ENCODE peak calls at places on chromosomes 16 and 17, in five cellular contexts. L is transverse colon, H is uterus, Z is adrenal gland, U is A549. G is an unnamed sample.

GRCh38 chr17:81701288-81702071 is 1.7 kb upstream of the MRPL12 start:
- DNase-seq in L (no peak), H (no peak), U (no peak), Z (no peak), G (no peak)

GRCh38 chr16:57444711-57445110 is 2.5 kb downstream of the CIAPIN1 start:
- DNase-seq in Z (no peak), L (no peak), H (no peak), U (no peak), G (no peak)

GRCh38 chr16:75074920-75075687 is 41.5 kb downstream of the LDHD start:
- DNase-seq in L (peak; percentile 74), Z (no peak), U (no peak), H (no peak), G (peak; percentile 72)

GRCh38 chr17:39054111-39054645 is 87.0 kb upstream of the FBXO47 start:
- DNase-seq in U (no peak), H (no peak), L (no peak), Z (no peak), G (no peak)

GRCh38 chr16:8634991-8635736 is 13.7 kb downstream of the METTL22 start:
- DNase-seq in L (no peak), H (no peak), U (peak; percentile 64), Z (no peak), G (no peak)

GRCh38 chr16:66342294-66342900 is 24.1 kb upstream of the CDH5 start:
- DNase-seq in H (no peak), U (peak; percentile 43), Z (no peak), L (no peak), G (no peak)

GRCh38 chr17:58092797-58093385 is 9.7 kb downstream of the DYNLL2 start:
- DNase-seq in L (no peak), H (no peak), Z (no peak), U (no peak), G (no peak)

GRCh38 chr16:68993885-68994284 is 111.6 kb upstream of the HAS3 start:
- DNase-seq in U (peak; percentile 90), L (no peak), Z (no peak), H (no peak), G (no peak)

GRCh38 chr17:16351831-16352230 is 1.4 kb downstream of the CENPV start:
- DNase-seq in Z (no peak), U (no peak), L (no peak), H (no peak), G (no peak)

GRCh38 chr16:53769787-53770186 is 65.8 kb downstream of the FTO start:
- DNase-seq in Z (no peak), U (no peak), H (no peak), L (no peak), G (no peak)

GRCh38 chr16:65117701-65118448 is 4.0 kb downstream of the CDH11 start:
- DNase-seq in L (peak; percentile 70), U (peak; percentile 70), Z (peak; percentile 82), H (peak; percentile 81), G (no peak)

GRCh38 chr16:81975637-81976036 is 35.6 kb downstream of the SDR42E1 start:
- DNase-seq in U (no peak), H (no peak), Z (no peak), L (no peak), G (no peak)

GRCh38 chr16:89921699-89922476 is 1.3 kb upstream of the TUBB3 start:
- DNase-seq in U (peak; percentile 90), Z (peak; percentile 94), L (peak; percentile 59), H (peak; percentile 67), G (peak; percentile 88)

GRCh38 chr17:66964930-66965800 is 658 bp downstream of the CACNG4 start:
- DNase-seq in Z (no peak), H (no peak), L (no peak), U (peak; percentile 47), G (no peak)

GRCh38 chr17:63412234-63412633 is 33.9 kb downstream of the CYB561 start:
- DNase-seq in H (no peak), U (no peak), L (no peak), Z (no peak), G (no peak)

GRCh38 chr16:47724386-47724785 is 263.3 kb downstream of the PHKB start:
- DNase-seq in Z (no peak), L (no peak), H (no peak), U (no peak), G (no peak)

DNA sequence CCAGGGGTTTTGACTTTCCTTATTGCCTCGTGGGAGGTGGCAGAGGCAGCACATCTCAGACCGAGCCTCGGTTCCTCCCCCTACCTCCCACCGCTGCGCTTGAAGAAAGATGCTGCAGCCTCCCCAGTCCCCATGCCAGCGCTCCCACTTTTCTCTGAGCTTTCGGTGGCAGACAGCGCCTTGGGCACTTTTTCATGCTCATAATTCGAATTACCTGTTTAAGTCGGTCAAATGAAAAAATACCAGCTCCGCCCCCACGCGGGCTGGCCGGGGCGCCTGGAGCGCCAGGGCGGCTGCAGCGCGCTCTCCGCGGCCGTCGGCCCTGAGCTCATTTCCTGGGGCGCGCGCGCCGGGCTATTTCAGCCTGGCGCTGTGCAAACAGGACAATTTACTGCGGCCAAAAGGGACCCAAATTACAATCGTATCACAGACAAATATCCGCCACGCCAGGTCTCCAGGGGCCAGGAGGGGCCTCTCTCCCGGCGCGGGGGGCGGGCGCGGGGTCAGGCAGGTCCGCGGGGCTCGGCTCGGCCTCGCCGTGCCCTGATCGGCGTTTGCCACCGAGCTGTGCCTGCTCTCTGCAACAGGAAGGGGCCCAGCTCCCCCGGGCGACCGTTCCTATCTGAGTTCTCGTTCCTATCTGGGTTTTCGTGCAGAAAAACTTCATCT is 45.0 kb downstream of the SOST start:
- DNase-seq in L (no peak), Z (no peak), H (no peak), U (no peak), G (peak; percentile 66)
- TF ChIP-seq POLR2A in L (no peak), Z (no peak), H (no peak), U (peak; percentile 39), G (no peak)

GRCh38 chr16:52545157-52545543 is 1.8 kb downstream of the TOX3 start:
- DNase-seq in H (no peak), Z (no peak), L (no peak), U (no peak), G (no peak)
- H3K4me3 ChIP-seq in H (peak overlapping the region; percentile 28), Z (no peak overlapping the region), L (peak overlapping the region; percentile 48), U (peak overlapping the region; percentile 62), G (peak overlapping the region; percentile 16)

GRCh38 chr17:13594762-13595697 is 6.7 kb downstream of the HS3ST3A1 start:
- DNase-seq in L (peak; percentile 73), H (peak; percentile 72), Z (peak; percentile 89), U (peak; percentile 86), G (peak; percentile 76)
- TF ChIP-seq CTCF in L (peak; percentile 84), H (peak; percentile 68), Z (peak; percentile 83), U (peak; percentile 85), G (peak; percentile 90)

GRCh38 chr16:30602595-30603277 is 7.5 kb downstream of the ZNF689 start:
- DNase-seq in H (no peak), Z (peak; percentile 55), U (no peak), L (no peak), G (no peak)
- TF ChIP-seq POLR2A in H (no peak), Z (no peak), U (no peak), L (no peak), G (no peak)

GRCh38 chr17:50290074-50290702 is 15.9 kb downstream of the TMEM92 start:
- DNase-seq in L (peak; percentile 64), H (peak; percentile 95), U (peak; percentile 87), Z (peak; percentile 70), G (peak; percentile 72)
- H3K4me3 ChIP-seq in L (no peak overlapping the region), H (peak overlapping the region; percentile 3), U (peak overlapping the region; percentile 23), Z (no peak overlapping the region), G (no peak overlapping the region)

GRCh38 chr17:42251115-42251514 is 25.1 kb downstream of the STAT5B start:
- DNase-seq in H (no peak), L (no peak), U (peak; percentile 48), Z (no peak), G (no peak)
- TF ChIP-seq CTCF in H (no peak), L (peak; percentile 28), U (peak; percentile 46), Z (no peak), G (no peak)